ENCODE peak calls at places on chromosomes 13 and 19, in six cellular contexts. L is pancreas, F is right lobe of liver, W is esophagus muscularis mucosa, M is cardiac muscle cell, N is stomach. R is an unnamed sample.

GRCh38 chr13:62433660-62434059 is 1018.0 kb upstream of the PCDH20 start:
- DNase-seq in L (no peak), F (no peak), W (no peak), M (no peak), N (no peak), R (no peak)

GRCh38 chr13:30745917-30746686 is 10.8 kb downstream of the ALOX5AP start:
- DNase-seq in L (peak; percentile 13), F (peak; percentile 63), W (no peak), M (no peak), N (no peak), R (no peak)

GRCh38 chr13:112068531-112069062 is 1.6 kb downstream of the SOX1 start:
- DNase-seq in L (no peak), F (no peak), W (peak; percentile 42), M (no peak), N (no peak), R (no peak)

GRCh38 chr13:27510082-27510481 is 59.7 kb upstream of the MTIF3 start:
- DNase-seq in L (no peak), F (no peak), W (no peak), M (no peak), N (no peak), R (no peak)

GRCh38 chr13:98972627-98973026 is 5.2 kb downstream of the DOCK9 start:
- DNase-seq in L (no peak), F (no peak), W (no peak), M (peak; percentile 66), N (no peak), R (peak; percentile 69)

GRCh38 chr13:21106089-21106488 is 44.7 kb upstream of the LATS2 start:
- DNase-seq in L (no peak), F (no peak), W (no peak), M (no peak), N (no peak), R (peak; percentile 19)

GRCh38 chr13:34842466-34842865 is 99.6 kb upstream of the NBEA start:
- DNase-seq in L (no peak), F (no peak), W (no peak), M (no peak), N (no peak), R (no peak)

GRCh38 chr19:10752913-10753285 is 35.0 kb downstream of the DNM2 start:
- DNase-seq in L (no peak), F (no peak), W (no peak), M (no peak), N (no peak), R (no peak)

GRCh38 chr19:10812902-10813404 is 23.1 kb downstream of the TMED1 start:
- DNase-seq in L (no peak), F (no peak), W (no peak), M (no peak), N (peak; percentile 33), R (peak; percentile 60)

GRCh38 chr13:87536899-87537298 is 134.3 kb upstream of the SLITRK5 start:
- DNase-seq in L (no peak), F (no peak), W (no peak), M (no peak), N (no peak), R (no peak)

GRCh38 chr19:41219924-41220567 is 1.0 kb downstream of the AXL start:
- DNase-seq in L (no peak), F (no peak), W (no peak), M (peak; percentile 19), N (no peak), R (no peak)

GRCh38 chr13:107216046-107216715 is 648.2 kb upstream of the ARGLU1 start:
- DNase-seq in L (no peak), F (no peak), W (no peak), M (no peak), N (no peak), R (no peak)

GRCh38 chr13:26186995-26187394 is 35.1 kb downstream of the RNF6 start:
- DNase-seq in L (no peak), F (no peak), W (no peak), M (no peak), N (no peak), R (no peak)

GRCh38 chr19:3243851-3244700 is 19.6 kb downstream of the CELF5 start:
- DNase-seq in L (no peak), F (no peak), W (no peak), M (peak; percentile 89), N (peak; percentile 27), R (peak; percentile 5)

GRCh38 chr13:101773062-101773461 is 320.6 kb downstream of the ITGBL1 start:
- DNase-seq in L (no peak), F (no peak), W (no peak), M (no peak), N (no peak), R (no peak)

GRCh38 chr19:16018106-16018755 is 58.1 kb upstream of the TPM4 start:
- DNase-seq in L (no peak), F (peak; percentile 35), W (no peak), M (no peak), N (peak; percentile 20), R (no peak)

GRCh38 chr13:28628250-28628649 is 30.7 kb upstream of the POMP start:
- DNase-seq in L (no peak), F (no peak), W (no peak), M (no peak), N (no peak), R (no peak)

GRCh38 chr19:53912653-53913052 is 3.6 kb downstream of the CACNG7 start:
- DNase-seq in L (no peak), F (no peak), W (no peak), M (no peak), N (no peak), R (no peak)

GRCh38 chr13:49367640-49368431 is 76.0 kb downstream of the CAB39L start:
- DNase-seq in L (no peak), F (no peak), W (no peak), M (no peak), N (no peak), R (no peak)

GRCh38 chr13:113646921-113647340 is 11.1 kb downstream of the ATP4B start:
- DNase-seq in L (no peak), F (peak; percentile 50), W (no peak), M (no peak), N (peak; percentile 22), R (no peak)

GRCh38 chr19:14354445-14354844 is 26.8 kb upstream of the ADGRE5 start:
- DNase-seq in L (no peak), F (no peak), W (no peak), M (no peak), N (no peak), R (no peak)

GRCh38 chr13:110183925-110184324 is 123.0 kb downstream of the COL4A1 start:
- DNase-seq in L (no peak), F (no peak), W (no peak), M (no peak), N (no peak), R (no peak)

GRCh38 chr13:95624020-95624419 is 20.5 kb downstream of the DZIP1 start:
- DNase-seq in L (no peak), F (no peak), W (peak; percentile 7), M (peak; percentile 71), N (no peak), R (no peak)

GRCh38 chr19:50890422-50891252 is 17.4 kb downstream of the KLK2 start:
- DNase-seq in L (no peak), F (no peak), W (no peak), M (no peak), N (no peak), R (no peak)

GRCh38 chr19:54275951-54276350 is 5.0 kb downstream of the LILRB2 start:
- DNase-seq in L (no peak), F (no peak), W (no peak), M (no peak), N (no peak), R (no peak)

GRCh38 chr13:37443538-37443937 is 155.0 kb downstream of the POSTN start:
- DNase-seq in L (no peak), F (no peak), W (no peak), M (no peak), N (no peak), R (peak; percentile 31)

GRCh38 chr13:94079876-94080275 is 399.6 kb downstream of the DCT start:
- DNase-seq in L (no peak), F (no peak), W (no peak), M (no peak), N (no peak), R (no peak)

GRCh38 chr13:105971312-105971711 is 564.1 kb downstream of the EFNB2 start:
- DNase-seq in L (no peak), F (no peak), W (no peak), M (no peak), N (no peak), R (no peak)

GRCh38 chr13:91745962-91746361 is 347.5 kb downstream of the GPC5 start:
- DNase-seq in L (no peak), F (no peak), W (no peak), M (peak; percentile 19), N (no peak), R (no peak)

GRCh38 chr13:36130542-36131214 is 504 bp downstream of the DCLK1 start:
- DNase-seq in L (no peak), F (no peak), W (no peak), M (peak; percentile 38), N (no peak), R (no peak)

GRCh38 chr19:36331353-36332228 is 47.4 kb downstream of the ZFP14 start:
- DNase-seq in L (peak; percentile 84), F (peak; percentile 60), W (peak; percentile 93), M (peak; percentile 96), N (peak; percentile 64), R (peak; percentile 80)
- H3K4me3 ChIP-seq in L (peak overlapping the region; percentile 54), F (peak overlapping the region; percentile 57), W (peak overlapping the region; percentile 61), M (peak overlapping the region; percentile 48), N (peak overlapping the region; percentile 71), R (peak overlapping the region; percentile 44)

GRCh38 chr19:4575978-4576933 is 16.8 kb upstream of the SEMA6B start:
- DNase-seq in L (peak; percentile 37), F (peak; percentile 78), W (no peak), M (peak; percentile 54), N (peak; percentile 74), R (no peak)
- H3K27me3 ChIP-seq in L (peaks cover 10% of the 10 kb centered on the region), F (no peaks in the 10 kb centered on the region), W (peaks cover 4% of the 10 kb centered on the region), M (no peaks in the 10 kb centered on the region), N (peaks cover 85% of the 10 kb centered on the region), R (peaks cover 25% of the 10 kb centered on the region)

GRCh38 chr19:1467512-1468273 is 11.3 kb downstream of the C19orf25 start:
- DNase-seq in L (no peak), F (no peak), W (no peak), M (no peak), N (no peak), R (no peak)
- H3K4me3 ChIP-seq in L (no peak overlapping the region), F (no peak overlapping the region), W (peak overlapping the region; percentile 49), M (no peak overlapping the region), N (no peak overlapping the region), R (no peak overlapping the region)

DNA sequence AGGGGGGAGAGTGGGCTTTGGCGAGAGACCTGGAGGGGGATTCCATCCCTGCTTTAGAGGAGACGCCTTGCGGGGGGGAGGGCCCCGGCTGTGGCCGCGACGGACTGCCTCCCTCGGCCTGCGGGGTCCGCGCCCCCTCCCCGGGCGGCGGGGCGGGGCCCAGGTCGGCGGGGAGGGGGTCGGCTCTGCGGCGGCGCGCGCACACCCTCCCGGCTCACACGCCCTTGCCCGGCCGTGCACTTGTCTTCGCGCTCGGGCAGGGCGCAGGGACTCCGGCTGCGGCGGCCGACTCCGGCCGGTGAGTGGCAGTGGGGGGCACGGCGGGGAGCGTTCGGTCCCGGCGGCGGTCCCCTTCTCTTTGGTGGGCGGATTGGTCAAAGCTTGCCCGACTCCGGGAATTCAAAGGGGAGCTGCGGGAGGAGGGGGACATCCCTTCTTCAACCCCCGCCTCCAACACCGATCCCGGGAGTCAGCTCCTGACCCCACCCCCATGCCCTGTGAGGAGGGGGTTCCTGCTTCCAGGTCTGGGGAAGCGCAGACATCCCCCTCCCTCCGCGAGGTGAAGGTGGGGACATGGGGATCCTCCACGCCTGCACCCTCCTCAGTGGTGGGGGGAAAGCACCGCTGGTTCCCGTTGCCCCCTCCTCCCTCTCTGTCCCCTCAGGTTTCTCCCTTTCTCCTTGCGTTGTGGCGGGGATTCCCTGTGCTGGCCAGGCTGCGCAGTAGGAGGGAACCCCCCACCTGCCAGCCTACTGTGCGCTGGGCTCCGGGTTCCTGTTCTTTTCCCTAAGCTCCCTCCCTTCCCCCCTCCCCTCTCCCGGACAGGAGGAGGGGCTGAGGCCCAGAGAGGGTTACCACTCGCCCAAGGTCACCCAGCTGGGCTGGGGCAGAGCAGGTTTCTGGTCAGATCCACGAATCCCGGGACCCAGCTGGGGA is 14.6 kb upstream of the KCNN1 start:
- DNase-seq in L (no peak), F (no peak), W (no peak), M (peak; percentile 65), N (no peak), R (no peak)
- H3K27me3 ChIP-seq in L (peaks cover 28% of the 10 kb centered on the region), F (peaks cover 8% of the 10 kb centered on the region), W (peaks cover 8% of the 10 kb centered on the region), M (peaks cover 20% of the 10 kb centered on the region), N (peaks cover 92% of the 10 kb centered on the region), R (peaks cover 63% of the 10 kb centered on the region)

R was measured in kidney epithelial cell.